ENCODE peak calls at places on chromosomes 7 and 10, in six cellular contexts. One of them, this sample, is unnamed.

GRCh38 chr10:49109669-49110335 is 5.5 kb downstream of the VSTM4 start:
- DNase-seq in cardiac fibroblast: peak; percentile 7
- DNase-seq in tibial nerve: peak; percentile 42
- DNase-seq in foreskin fibroblast: no peak
- DNase-seq in GM23248: peak; percentile 81
- DNase-seq in left lung: no peak
- DNase-seq in this sample: no peak

GRCh38 chr7:91436655-91437054 is 172.4 kb downstream of the FZD1 start:
- DNase-seq in cardiac fibroblast: no peak
- DNase-seq in tibial nerve: no peak
- DNase-seq in foreskin fibroblast: no peak
- DNase-seq in GM23248: no peak
- DNase-seq in left lung: no peak
- DNase-seq in this sample: no peak

GRCh38 chr7:69773535-69774225 is 175.4 kb downstream of the AUTS2 start:
- DNase-seq in cardiac fibroblast: no peak
- DNase-seq in tibial nerve: no peak
- DNase-seq in foreskin fibroblast: no peak
- DNase-seq in GM23248: no peak
- DNase-seq in left lung: no peak
- DNase-seq in this sample: no peak

GRCh38 chr10:124122211-124122610 is 28.8 kb upstream of the CHST15 start:
- DNase-seq in cardiac fibroblast: no peak
- DNase-seq in tibial nerve: no peak
- DNase-seq in foreskin fibroblast: no peak
- DNase-seq in GM23248: no peak
- DNase-seq in left lung: no peak
- DNase-seq in this sample: no peak

GRCh38 chr7:18086165-18087030 is 58.8 kb upstream of the PRPS1L1 start:
- DNase-seq in cardiac fibroblast: peak; percentile 13
- DNase-seq in tibial nerve: no peak
- DNase-seq in foreskin fibroblast: peak; percentile 4
- DNase-seq in GM23248: peak; percentile 47
- DNase-seq in left lung: peak; percentile 80
- DNase-seq in this sample: peak; percentile 13

GRCh38 chr7:38669965-38670520 is 38.9 kb upstream of the AMPH start:
- DNase-seq in cardiac fibroblast: peak; percentile 36
- DNase-seq in tibial nerve: no peak
- DNase-seq in foreskin fibroblast: no peak
- DNase-seq in GM23248: no peak
- DNase-seq in left lung: no peak
- DNase-seq in this sample: no peak

GRCh38 chr7:153087498-153087897 is 327.9 kb downstream of the ACTR3B start:
- DNase-seq in cardiac fibroblast: peak; percentile 6
- DNase-seq in tibial nerve: no peak
- DNase-seq in foreskin fibroblast: no peak
- DNase-seq in GM23248: no peak
- DNase-seq in left lung: no peak
- DNase-seq in this sample: peak; percentile 3

GRCh38 chr7:3725145-3725544 is 424.1 kb downstream of the SDK1 start:
- DNase-seq in cardiac fibroblast: peak; percentile 25
- DNase-seq in tibial nerve: no peak
- DNase-seq in foreskin fibroblast: no peak
- DNase-seq in GM23248: no peak
- DNase-seq in left lung: no peak
- DNase-seq in this sample: peak; percentile 50

GRCh38 chr7:3154881-3155494 is 111.3 kb upstream of the CARD11 start:
- DNase-seq in cardiac fibroblast: peak; percentile 68
- DNase-seq in tibial nerve: no peak
- DNase-seq in foreskin fibroblast: peak; percentile 10
- DNase-seq in GM23248: peak; percentile 56
- DNase-seq in left lung: no peak
- DNase-seq in this sample: peak; percentile 75

GRCh38 chr10:84567133-84567532 is 238.7 kb downstream of the CCSER2 start:
- DNase-seq in cardiac fibroblast: no peak
- DNase-seq in tibial nerve: no peak
- DNase-seq in foreskin fibroblast: no peak
- DNase-seq in GM23248: no peak
- DNase-seq in left lung: no peak
- DNase-seq in this sample: no peak

GRCh38 chr7:69517985-69518731 is 80.1 kb upstream of the AUTS2 start:
- DNase-seq in cardiac fibroblast: no peak
- DNase-seq in tibial nerve: peak; percentile 14
- DNase-seq in foreskin fibroblast: no peak
- DNase-seq in GM23248: no peak
- DNase-seq in left lung: no peak
- DNase-seq in this sample: no peak

GRCh38 chr10:132229834-132230556 is 43.2 kb downstream of the DPYSL4 start:
- DNase-seq in cardiac fibroblast: no peak
- DNase-seq in tibial nerve: no peak
- DNase-seq in foreskin fibroblast: no peak
- DNase-seq in GM23248: no peak
- DNase-seq in left lung: peak; percentile 90
- DNase-seq in this sample: no peak

GRCh38 chr10:90675621-90676020 is 182.2 kb downstream of the HTR7 start:
- DNase-seq in cardiac fibroblast: peak; percentile 87
- DNase-seq in tibial nerve: no peak
- DNase-seq in foreskin fibroblast: peak; percentile 75
- DNase-seq in GM23248: peak; percentile 80
- DNase-seq in left lung: no peak
- DNase-seq in this sample: peak; percentile 55

GRCh38 chr10:35043796-35044344 is 46.3 kb downstream of the CUL2 start:
- DNase-seq in cardiac fibroblast: peak; percentile 32
- DNase-seq in tibial nerve: no peak
- DNase-seq in foreskin fibroblast: no peak
- DNase-seq in GM23248: peak; percentile 35
- DNase-seq in left lung: no peak
- DNase-seq in this sample: no peak

GRCh38 chr7:130371059-130371458 is 9.2 kb upstream of the CPA1 start:
- DNase-seq in cardiac fibroblast: peak; percentile 72
- DNase-seq in tibial nerve: peak; percentile 36
- DNase-seq in foreskin fibroblast: peak; percentile 83
- DNase-seq in GM23248: peak; percentile 76
- DNase-seq in left lung: no peak
- DNase-seq in this sample: peak; percentile 65

GRCh38 chr7:129144834-129145668 is 544 bp downstream of the TSPAN33 start:
- DNase-seq in cardiac fibroblast: no peak
- DNase-seq in tibial nerve: no peak
- DNase-seq in foreskin fibroblast: no peak
- DNase-seq in GM23248: no peak
- DNase-seq in left lung: peak; percentile 75
- DNase-seq in this sample: no peak

GRCh38 chr10:86647773-86648705 is 6.3 kb upstream of the OPN4 start:
- DNase-seq in cardiac fibroblast: no peak
- DNase-seq in tibial nerve: no peak
- DNase-seq in foreskin fibroblast: peak; percentile 56
- DNase-seq in GM23248: peak; percentile 74
- DNase-seq in left lung: no peak
- DNase-seq in this sample: no peak

GRCh38 chr10:123563994-123564393 is 102.2 kb upstream of the GPR26 start:
- DNase-seq in cardiac fibroblast: no peak
- DNase-seq in tibial nerve: no peak
- DNase-seq in foreskin fibroblast: no peak
- DNase-seq in GM23248: no peak
- DNase-seq in left lung: no peak
- DNase-seq in this sample: no peak

GRCh38 chr7:1622441-1622840 is 47.6 kb upstream of the ELFN1 start:
- DNase-seq in cardiac fibroblast: no peak
- DNase-seq in tibial nerve: no peak
- DNase-seq in foreskin fibroblast: no peak
- DNase-seq in GM23248: no peak
- DNase-seq in left lung: peak; percentile 61
- DNase-seq in this sample: no peak

GRCh38 chr7:69630292-69630691 is 32.0 kb downstream of the AUTS2 start:
- DNase-seq in cardiac fibroblast: peak; percentile 57
- DNase-seq in tibial nerve: no peak
- DNase-seq in foreskin fibroblast: peak; percentile 0
- DNase-seq in GM23248: peak; percentile 86
- DNase-seq in left lung: no peak
- DNase-seq in this sample: peak; percentile 86

GRCh38 chr10:42953684-42954674 is 122.9 kb upstream of the RET start:
- DNase-seq in cardiac fibroblast: no peak
- DNase-seq in tibial nerve: no peak
- DNase-seq in foreskin fibroblast: no peak
- DNase-seq in GM23248: no peak
- DNase-seq in left lung: no peak
- DNase-seq in this sample: no peak

GRCh38 chr10:34292675-34293074 is 522.4 kb downstream of the PARD3 start:
- DNase-seq in cardiac fibroblast: no peak
- DNase-seq in tibial nerve: no peak
- DNase-seq in foreskin fibroblast: peak; percentile 41
- DNase-seq in GM23248: no peak
- DNase-seq in left lung: no peak
- DNase-seq in this sample: no peak

DNA sequence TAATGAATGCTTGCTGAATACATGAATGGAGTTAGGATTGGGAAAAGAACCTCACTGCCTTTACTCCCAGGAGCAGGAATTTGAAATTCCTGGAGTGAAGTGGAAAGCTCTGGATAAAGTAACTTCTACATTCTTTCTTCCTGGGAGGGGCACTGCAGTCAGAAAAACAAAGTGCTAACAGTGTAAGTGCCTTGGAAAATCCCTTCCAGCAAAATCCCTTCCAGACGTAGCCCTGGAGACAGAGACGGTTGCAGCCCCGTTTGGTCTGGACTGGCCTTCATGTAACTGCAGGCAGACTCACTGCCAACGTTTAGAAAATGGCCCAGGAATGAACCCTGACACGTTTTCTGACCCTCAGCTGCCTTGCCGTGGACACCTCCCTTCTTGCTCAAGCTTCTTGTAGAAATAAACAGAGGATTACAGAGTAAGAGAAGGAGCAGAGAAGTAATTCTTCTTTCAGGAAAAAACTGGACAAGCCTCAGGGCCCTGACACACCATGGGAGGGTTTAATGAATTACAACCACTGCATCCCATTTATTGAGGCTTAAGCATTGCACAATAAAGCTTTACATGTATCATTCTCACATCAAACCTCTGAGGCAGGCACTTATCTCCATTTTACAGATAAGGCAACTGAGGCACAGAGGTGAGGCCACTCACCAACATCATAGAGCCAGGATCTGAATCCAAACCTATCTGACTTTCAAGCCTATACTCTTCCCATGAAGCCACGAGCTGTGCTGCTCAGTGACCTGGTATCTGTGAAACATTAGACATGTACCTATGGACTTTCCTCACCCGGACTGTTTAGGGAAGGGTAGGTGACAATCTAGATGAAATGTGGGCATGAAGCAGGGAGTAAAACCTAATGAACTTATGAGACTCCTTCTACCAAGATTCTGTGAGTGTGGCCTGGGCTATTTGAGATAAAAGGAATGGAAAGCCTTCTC is 7.8 kb downstream of the ITPRIP start:
- DNase-seq in cardiac fibroblast: peak; percentile 87
- DNase-seq in tibial nerve: peak; percentile 69
- DNase-seq in foreskin fibroblast: peak; percentile 84
- DNase-seq in GM23248: peak; percentile 89
- DNase-seq in left lung: no peak
- DNase-seq in this sample: peak; percentile 89
- H3K4me3 ChIP-seq in cardiac fibroblast: no peak overlapping the region
- H3K4me3 ChIP-seq in tibial nerve: no peak overlapping the region
- H3K4me3 ChIP-seq in foreskin fibroblast: no peak overlapping the region
- H3K4me3 ChIP-seq in GM23248: peak overlapping the region; percentile 51
- H3K4me3 ChIP-seq in left lung: no peak overlapping the region
- H3K4me3 ChIP-seq in this sample: peak overlapping the region; percentile 46

GRCh38 chr10:31064334-31064733 is 32.7 kb upstream of the ZNF438 start:
- DNase-seq in cardiac fibroblast: peak; percentile 88
- DNase-seq in tibial nerve: peak; percentile 33
- DNase-seq in foreskin fibroblast: peak; percentile 83
- DNase-seq in GM23248: peak; percentile 90
- DNase-seq in left lung: no peak
- DNase-seq in this sample: peak; percentile 57

GRCh38 chr10:31059323-31059722 is 27.7 kb upstream of the ZNF438 start:
- DNase-seq in cardiac fibroblast: no peak
- DNase-seq in tibial nerve: no peak
- DNase-seq in foreskin fibroblast: no peak
- DNase-seq in GM23248: peak; percentile 21
- DNase-seq in left lung: no peak
- DNase-seq in this sample: peak; percentile 23

GRCh38 chr10:31061941-31062340 is 30.3 kb upstream of the ZNF438 start:
- DNase-seq in cardiac fibroblast: no peak
- DNase-seq in tibial nerve: no peak
- DNase-seq in foreskin fibroblast: no peak
- DNase-seq in GM23248: no peak
- DNase-seq in left lung: no peak
- DNase-seq in this sample: peak; percentile 32

GRCh38 chr10:31063839-31064238 is 32.2 kb upstream of the ZNF438 start:
- DNase-seq in cardiac fibroblast: peak; percentile 6
- DNase-seq in tibial nerve: no peak
- DNase-seq in foreskin fibroblast: no peak
- DNase-seq in GM23248: peak; percentile 15
- DNase-seq in left lung: no peak
- DNase-seq in this sample: no peak

GRCh38 chr10:31062856-31063255 is 31.2 kb upstream of the ZNF438 start:
- DNase-seq in cardiac fibroblast: peak; percentile 42
- DNase-seq in tibial nerve: no peak
- DNase-seq in foreskin fibroblast: peak; percentile 29
- DNase-seq in GM23248: peak; percentile 55
- DNase-seq in left lung: no peak
- DNase-seq in this sample: peak; percentile 37
- H3K4me3 ChIP-seq in cardiac fibroblast: no peak overlapping the region
- H3K4me3 ChIP-seq in tibial nerve: no peak overlapping the region
- H3K4me3 ChIP-seq in foreskin fibroblast: no peak overlapping the region
- H3K4me3 ChIP-seq in GM23248: no peak overlapping the region
- H3K4me3 ChIP-seq in left lung: no peak overlapping the region
- H3K4me3 ChIP-seq in this sample: no peak overlapping the region

GRCh38 chr10:125633517-125633999 is 49.4 kb downstream of the TEX36 start:
- DNase-seq in cardiac fibroblast: no peak
- DNase-seq in tibial nerve: no peak
- DNase-seq in foreskin fibroblast: peak; percentile 10
- DNase-seq in GM23248: no peak
- DNase-seq in left lung: no peak
- DNase-seq in this sample: no peak
- H3K4me3 ChIP-seq in cardiac fibroblast: no peak overlapping the region
- H3K4me3 ChIP-seq in tibial nerve: no peak overlapping the region
- H3K4me3 ChIP-seq in foreskin fibroblast: no peak overlapping the region
- H3K4me3 ChIP-seq in GM23248: no peak overlapping the region
- H3K4me3 ChIP-seq in left lung: no peak overlapping the region
- H3K4me3 ChIP-seq in this sample: no peak overlapping the region

DNA sequence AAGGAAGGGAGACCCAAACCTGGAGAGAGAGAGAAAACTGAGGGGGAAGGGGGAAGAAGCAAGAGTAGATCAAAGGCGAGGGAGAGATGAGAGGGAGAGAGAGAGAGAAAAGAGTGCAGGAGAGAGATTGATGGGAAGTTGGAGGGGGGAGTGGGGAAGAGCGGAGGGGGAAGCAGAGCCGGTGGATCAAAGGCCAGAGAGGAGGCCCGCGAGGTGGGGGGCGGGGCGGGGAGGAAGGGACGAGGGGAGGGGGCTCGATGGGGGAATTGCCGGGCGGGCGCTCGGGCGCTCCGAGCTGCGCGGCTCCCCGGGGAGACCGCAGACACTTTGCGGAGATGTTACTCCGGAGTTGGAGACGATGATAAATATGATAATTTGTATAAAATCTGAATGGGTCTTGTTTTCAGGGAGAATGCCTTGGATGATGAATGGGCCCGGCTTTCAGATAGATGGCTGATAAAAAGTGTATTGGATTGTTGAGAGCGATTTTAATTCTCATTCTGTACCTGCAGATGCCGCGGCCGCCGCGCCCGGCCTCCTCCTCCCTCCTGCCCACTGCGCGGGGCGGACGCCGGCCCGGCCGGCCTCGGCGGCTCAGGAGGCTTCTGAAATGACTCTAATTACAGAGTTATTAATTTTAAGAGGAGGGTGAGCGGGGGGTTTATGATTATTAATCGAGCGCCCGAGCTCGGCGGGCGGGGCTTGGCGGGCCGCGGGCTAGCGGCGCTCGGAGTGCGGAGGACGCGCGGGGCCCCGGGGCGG is 21.4 kb upstream of the PAX2 start:
- DNase-seq in cardiac fibroblast: no peak
- DNase-seq in tibial nerve: no peak
- DNase-seq in foreskin fibroblast: no peak
- DNase-seq in GM23248: no peak
- DNase-seq in left lung: peak; percentile 69
- DNase-seq in this sample: no peak
- H3K4me3 ChIP-seq in cardiac fibroblast: no peak overlapping the region
- H3K4me3 ChIP-seq in tibial nerve: no peak overlapping the region
- H3K4me3 ChIP-seq in foreskin fibroblast: no peak overlapping the region
- H3K4me3 ChIP-seq in GM23248: no peak overlapping the region
- H3K4me3 ChIP-seq in left lung: no peak overlapping the region
- H3K4me3 ChIP-seq in this sample: no peak overlapping the region

This sample was measured in fibroblast of pulmonary artery.